ENCODE peak calls at places on chromosomes 7 and 10, in seven cellular contexts. T, K, Z, P, H, Y and W are unnamed samples.

GRCh38 chr7:64946772-64947171 is 43.7 kb downstream of the ZNF273 start:
- DNase-seq in T (peak), K (no peak), Z (no peak), P (no peak), H (no peak), Y (no peak), W (no peak)

GRCh38 chr7:108330237-108330636 is 126.0 kb downstream of the NRCAM start:
- DNase-seq in T (no peak), K (no peak), Z (no peak), P (no peak), H (no peak), Y (no peak), W (no peak)

GRCh38 chr10:13810536-13810935 is 223.8 kb downstream of the PRPF18 start:
- DNase-seq in T (no peak), K (no peak), Z (no peak), P (no peak), H (no peak), Y (no peak), W (no peak)

GRCh38 chr7:32075612-32076011 is 5.4 kb upstream of the PDE1C start:
- DNase-seq in T (no peak), K (no peak), Z (no peak), P (no peak), H (no peak), Y (no peak), W (no peak)

GRCh38 chr7:55304363-55304762 is 60.8 kb upstream of the LANCL2 start:
- DNase-seq in T (no peak), K (no peak), Z (no peak), P (no peak), H (no peak), Y (no peak), W (no peak)

GRCh38 chr7:73718905-73719805 is at the start of gene STX1A:
- DNase-seq in T (peak), K (peak), Z (peak), P (peak), H (peak), Y (peak), W (peak)

GRCh38 chr10:110758898-110759297 is 112.8 kb upstream of the PDCD4 start:
- DNase-seq in T (peak), K (peak), Z (no peak), P (no peak), H (no peak), Y (peak), W (no peak)

GRCh38 chr7:7944619-7945282 is 23.8 kb upstream of the GLCCI1 start:
- DNase-seq in T (no peak), K (no peak), Z (peak), P (no peak), H (no peak), Y (no peak), W (peak)

GRCh38 chr10:3195286-3195685 is 22.7 kb upstream of the PITRM1 start:
- DNase-seq in T (no peak), K (no peak), Z (no peak), P (no peak), H (no peak), Y (no peak), W (no peak)

GRCh38 chr10:119546009-119546408 is 3.5 kb upstream of the RGS10 start:
- DNase-seq in T (peak), K (no peak), Z (no peak), P (no peak), H (no peak), Y (no peak), W (no peak)

GRCh38 chr7:17371656-17372524 is 73.4 kb downstream of the AHR start:
- DNase-seq in T (peak), K (peak), Z (no peak), P (no peak), H (no peak), Y (peak), W (no peak)

GRCh38 chr7:17142831-17143541 is 155.5 kb upstream of the AHR start:
- DNase-seq in T (peak), K (no peak), Z (no peak), P (no peak), H (no peak), Y (peak), W (no peak)

GRCh38 chr10:77746313-77746712 is 108.7 kb upstream of the KCNMA1 start:
- DNase-seq in T (peak), K (peak), Z (no peak), P (no peak), H (no peak), Y (peak), W (no peak)

GRCh38 chr10:126804396-126804795 is 100.8 kb upstream of the DOCK1 start:
- DNase-seq in T (no peak), K (no peak), Z (no peak), P (no peak), H (no peak), Y (no peak), W (no peak)

GRCh38 chr10:101080933-101081546 is 19.3 kb downstream of the KAZALD1 start:
- DNase-seq in T (peak), K (no peak), Z (no peak), P (no peak), H (no peak), Y (no peak), W (no peak)

GRCh38 chr7:83546586-83546985 is 102.4 kb downstream of the SEMA3E start:
- DNase-seq in T (peak), K (no peak), Z (no peak), P (no peak), H (no peak), Y (peak), W (no peak)

GRCh38 chr10:58104419-58104818 is 163.3 kb downstream of the IPMK start:
- DNase-seq in T (no peak), K (no peak), Z (no peak), P (no peak), H (no peak), Y (no peak), W (no peak)

GRCh38 chr10:86113501-86113900 is 253.1 kb downstream of the GRID1 start:
- DNase-seq in T (no peak), K (no peak), Z (no peak), P (no peak), H (no peak), Y (no peak), W (no peak)

GRCh38 chr7:138000081-138000701 is 1.7 kb downstream of the CREB3L2 start:
- DNase-seq in T (peak), K (peak), Z (no peak), P (peak), H (peak), Y (peak), W (peak)

GRCh38 chr7:132256721-132257212 is 319.5 kb downstream of the PLXNA4 start:
- DNase-seq in T (no peak), K (no peak), Z (no peak), P (no peak), H (no peak), Y (no peak), W (no peak)

DNA sequence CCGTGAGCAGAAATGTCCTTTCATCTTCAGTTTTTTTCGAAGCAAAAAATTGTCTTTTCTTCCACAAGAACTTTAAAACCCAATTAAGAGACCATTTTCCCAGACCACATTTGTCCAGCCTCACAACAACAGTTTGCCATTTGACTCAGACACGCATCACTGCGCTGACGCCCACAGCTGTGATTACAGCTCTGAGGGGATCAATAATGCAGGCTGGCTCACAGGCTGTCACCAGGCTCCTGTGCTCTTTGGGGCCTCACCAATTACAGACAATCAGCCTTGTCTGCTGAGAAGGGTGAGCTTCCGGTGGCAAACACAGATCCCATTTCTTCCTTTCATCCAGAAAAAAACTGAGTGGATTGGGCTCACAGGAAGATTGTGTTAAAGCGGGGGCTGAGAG is 33.3 kb downstream of the DDC start:
- DNase-seq in T (peak), K (no peak), Z (no peak), P (no peak), H (no peak), Y (no peak), W (no peak)
- H3K4me3 ChIP-seq in T (no peak), K (no peak), Z (no peak), P (no peak), H (no peak), Y (no peak), W (no peak)

DNA sequence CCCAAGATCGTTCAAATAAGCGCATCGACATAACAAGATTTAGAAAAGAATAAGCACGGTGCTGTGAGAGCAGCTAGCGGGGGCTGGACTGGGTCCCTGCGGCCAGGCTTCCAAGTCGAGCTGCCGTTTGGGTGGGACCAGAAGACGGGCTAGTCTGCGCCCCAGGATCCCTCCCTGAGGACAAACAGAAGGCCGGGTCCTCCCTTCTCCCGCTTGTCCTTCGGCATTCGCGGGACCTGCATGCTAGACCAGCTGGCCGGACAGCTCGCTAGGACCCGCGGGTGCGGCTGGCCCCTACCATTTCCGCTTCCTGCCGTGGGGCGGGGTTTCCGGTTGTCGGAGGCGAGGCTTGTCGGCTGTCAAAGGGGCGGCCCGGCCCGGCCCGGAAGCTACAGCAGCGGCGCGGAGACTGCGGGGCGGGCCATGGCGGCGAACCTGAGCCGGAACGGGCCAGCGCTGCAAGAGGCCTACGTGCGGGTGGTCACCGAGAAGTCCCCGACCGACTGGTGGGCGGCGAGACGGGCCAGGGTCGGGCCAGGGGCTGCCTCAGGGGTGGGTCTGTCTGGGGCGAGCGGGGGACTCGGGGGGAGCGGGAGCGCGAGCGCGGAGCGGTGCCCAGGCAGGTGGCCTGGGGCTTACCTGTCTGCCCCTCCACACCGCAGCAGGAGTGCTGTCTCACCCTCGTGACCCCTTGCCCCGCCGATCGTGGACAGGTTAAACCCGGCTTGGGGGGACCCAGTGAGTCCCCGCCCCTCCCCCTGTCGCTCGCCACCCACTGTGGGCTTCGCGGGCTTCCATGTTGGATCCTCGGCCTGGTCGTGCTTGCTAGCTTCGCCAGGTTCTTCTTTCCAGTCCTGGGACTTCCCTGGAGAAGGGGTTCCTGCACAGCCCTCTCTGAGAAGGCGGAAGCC is at the start of gene DBNL:
- DNase-seq in T (peak), K (peak), Z (peak), P (peak), H (peak), Y (peak), W (peak)
- H3K27ac ChIP-seq in T (peak), K (peak), Z (peak), P (peak), H (peak), Y (peak), W (peak)

GRCh38 chr7:29588212-29588611 is 24.6 kb downstream of the PRR15 start:
- DNase-seq in T (no peak), K (no peak), Z (no peak), P (no peak), H (no peak), Y (no peak), W (no peak)
- H3K4me3 ChIP-seq in T (no peak), K (no peak), Z (no peak), P (no peak), H (no peak), Y (no peak), W (no peak)

DNA sequence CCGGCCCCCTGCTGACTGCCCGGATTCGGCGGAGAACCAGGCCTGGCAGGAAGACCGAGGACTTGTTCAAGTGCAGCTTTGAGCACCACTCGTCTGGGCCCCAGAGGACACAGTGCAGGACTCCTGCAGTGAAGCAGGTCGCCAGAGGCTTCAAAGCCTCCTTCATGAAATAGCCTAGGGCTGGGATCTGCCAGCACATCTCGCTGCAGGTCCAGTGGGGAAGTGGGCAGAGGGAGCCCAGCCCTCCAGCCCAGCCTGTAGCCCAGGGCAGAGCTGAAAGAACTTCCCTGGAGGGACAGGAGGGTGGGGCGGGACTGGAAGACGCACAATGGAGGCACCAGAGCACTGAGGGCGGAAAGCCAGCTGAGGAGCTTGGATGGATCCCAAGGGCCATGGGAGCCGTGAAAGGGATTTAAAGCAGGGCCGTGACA is 7.1 kb downstream of the ATP6V0E2 start:
- DNase-seq in T (no peak), K (no peak), Z (no peak), P (peak), H (no peak), Y (no peak), W (no peak)
- H3K27ac ChIP-seq in T (no peak), K (no peak), Z (no peak), P (no peak), H (no peak), Y (no peak), W (no peak)

GRCh38 chr7:157854066-157854891 is 517.5 kb downstream of the DNAJB6 start:
- DNase-seq in T (no peak), K (no peak), Z (no peak), P (peak), H (no peak), Y (no peak), W (peak)

GRCh38 chr7:157853789-157854065 is 516.9 kb downstream of the DNAJB6 start:
- DNase-seq in T (no peak), K (no peak), Z (no peak), P (no peak), H (no peak), Y (no peak), W (no peak)

GRCh38 chr7:157855016-157855415 is 518.2 kb downstream of the DNAJB6 start:
- DNase-seq in T (no peak), K (no peak), Z (no peak), P (peak), H (no peak), Y (no peak), W (no peak)

GRCh38 chr7:157856873-157857577 is 520.2 kb downstream of the DNAJB6 start:
- DNase-seq in T (no peak), K (no peak), Z (no peak), P (no peak), H (no peak), Y (no peak), W (no peak)

GRCh38 chr7:157855452-157856213 is 518.8 kb downstream of the DNAJB6 start:
- DNase-seq in T (no peak), K (no peak), Z (no peak), P (peak), H (no peak), Y (no peak), W (peak)
- H3K4me3 ChIP-seq in T (no peak), K (no peak), Z (no peak), P (no peak), H (no peak), Y (no peak), W (no peak)